ENCODE peak calls at places on chromosomes 13 and 19, in seven cellular contexts. H, A, P, X, Z, G and S are unnamed samples. For H3K27me3, the result is how much of the 10 kb centered on the place peaks cover.

GRCh38 chr19:45645631-45646344 is 6.6 kb upstream of the EML2 start:
- DNase-seq in H (peak), G (no peak), P (peak), X (peak), Z (peak), A (peak), S (no peak)

GRCh38 chr13:43874512-43875092 is 4.9 kb downstream of the CCDC122 start:
- DNase-seq in X (peak), Z (peak), A (peak), P (no peak), H (peak), G (no peak), S (no peak)

GRCh38 chr19:281992-282391 is 9.2 kb downstream of the PLPP2 start:
- DNase-seq in H (no peak), Z (no peak), A (no peak), G (no peak), P (no peak), X (no peak), S (no peak)

GRCh38 chr13:32426191-32426980 is 1.5 kb downstream of the N4BP2L1 start:
- DNase-seq in P (no peak), Z (peak), X (peak), G (no peak), H (no peak), A (no peak), S (no peak)

GRCh38 chr13:113638806-113639205 is 19.2 kb downstream of the ATP4B start:
- DNase-seq in A (no peak), P (no peak), H (no peak), Z (no peak), G (no peak), X (no peak), S (no peak)

GRCh38 chr19:38464421-38465082 is 31.1 kb downstream of the RYR1 start:
- DNase-seq in Z (peak), A (peak), X (no peak), H (no peak), P (peak), G (no peak), S (no peak)

GRCh38 chr13:31803327-31803726 is 64.0 kb downstream of the RXFP2 start:
- DNase-seq in X (no peak), P (no peak), H (no peak), G (no peak), Z (no peak), A (no peak), S (no peak)

GRCh38 chr19:48868196-48868886 is at the start of gene PLEKHA4:
- DNase-seq in P (peak), A (no peak), Z (no peak), G (no peak), X (peak), H (peak), S (no peak)

GRCh38 chr19:6045108-6045507 is 65.2 kb downstream of the RFX2 start:
- DNase-seq in P (no peak), Z (no peak), A (no peak), H (no peak), X (no peak), G (no peak), S (no peak)

GRCh38 chr13:102897371-102898138 is 51.7 kb downstream of the ERCC5 start:
- DNase-seq in X (no peak), G (no peak), P (no peak), H (no peak), A (no peak), Z (no peak), S (no peak)

GRCh38 chr19:19443902-19444693 is 38.6 kb downstream of the GATAD2A start:
- DNase-seq in P (no peak), A (no peak), G (no peak), X (no peak), H (no peak), Z (no peak), S (no peak)

GRCh38 chr13:60663788-60664187 is 266.8 kb downstream of the TDRD3 start:
- DNase-seq in A (no peak), X (no peak), G (no peak), P (no peak), Z (no peak), H (no peak), S (no peak)

GRCh38 chr19:43581467-43581866 is 5.9 kb downstream of the PINLYP start:
- DNase-seq in P (no peak), X (no peak), A (no peak), G (no peak), Z (no peak), H (no peak), S (no peak)

GRCh38 chr13:74406439-74406838 is 272.2 kb upstream of the KLF12 start:
- DNase-seq in A (no peak), G (no peak), P (no peak), X (no peak), H (no peak), Z (no peak), S (no peak)

GRCh38 chr19:6668696-6669095 is 1.3 kb downstream of the TNFSF14 start:
- DNase-seq in P (no peak), H (no peak), A (no peak), G (no peak), X (no peak), Z (no peak), S (no peak)

GRCh38 chr19:1423445-1424181 is 14.6 kb upstream of the RPS15 start:
- DNase-seq in P (no peak), G (no peak), X (no peak), H (no peak), A (no peak), Z (no peak), S (no peak)

GRCh38 chr13:90760639-90761038 is 586.8 kb upstream of the MIR17HG start:
- DNase-seq in Z (no peak), P (no peak), H (no peak), A (no peak), G (no peak), X (no peak), S (no peak)

GRCh38 chr19:13091400-13092161 is 11.1 kb downstream of the LYL1 start:
- DNase-seq in G (no peak), P (peak), A (peak), X (peak), Z (no peak), H (peak), S (no peak)

GRCh38 chr19:47260476-47260875 is 4.2 kb downstream of the CCDC9 start:
- DNase-seq in A (no peak), P (no peak), X (no peak), G (no peak), Z (no peak), H (no peak), S (no peak)

GRCh38 chr19:42010245-42011126 is 16.5 kb upstream of the ATP1A3 start:
- DNase-seq in H (peak), G (no peak), X (peak), Z (no peak), P (no peak), A (peak), S (no peak)

GRCh38 chr13:43965446-43965845 is 85.7 kb downstream of the LACC1 start:
- DNase-seq in P (no peak), G (no peak), X (no peak), Z (no peak), A (no peak), H (no peak), S (no peak)

GRCh38 chr13:51747438-51748434 is 56.2 kb downstream of the DHRS12 start:
- DNase-seq in P (no peak), G (no peak), X (no peak), H (no peak), Z (no peak), A (no peak), S (no peak)

GRCh38 chr13:104823071-104823470 is 1712.4 kb downstream of the EFNB2 start:
- DNase-seq in H (no peak), P (no peak), A (no peak), X (no peak), Z (no peak), G (no peak), S (no peak)

GRCh38 chr19:39623946-39624345 is 21.6 kb downstream of the LGALS13 start:
- DNase-seq in P (no peak), H (no peak), G (no peak), X (no peak), Z (no peak), A (peak), S (no peak)
- H3K27me3 ChIP-seq in P (under half), H (under half), G (under half), X (under half), Z (under half), A (under half), S (under half)

DNA sequence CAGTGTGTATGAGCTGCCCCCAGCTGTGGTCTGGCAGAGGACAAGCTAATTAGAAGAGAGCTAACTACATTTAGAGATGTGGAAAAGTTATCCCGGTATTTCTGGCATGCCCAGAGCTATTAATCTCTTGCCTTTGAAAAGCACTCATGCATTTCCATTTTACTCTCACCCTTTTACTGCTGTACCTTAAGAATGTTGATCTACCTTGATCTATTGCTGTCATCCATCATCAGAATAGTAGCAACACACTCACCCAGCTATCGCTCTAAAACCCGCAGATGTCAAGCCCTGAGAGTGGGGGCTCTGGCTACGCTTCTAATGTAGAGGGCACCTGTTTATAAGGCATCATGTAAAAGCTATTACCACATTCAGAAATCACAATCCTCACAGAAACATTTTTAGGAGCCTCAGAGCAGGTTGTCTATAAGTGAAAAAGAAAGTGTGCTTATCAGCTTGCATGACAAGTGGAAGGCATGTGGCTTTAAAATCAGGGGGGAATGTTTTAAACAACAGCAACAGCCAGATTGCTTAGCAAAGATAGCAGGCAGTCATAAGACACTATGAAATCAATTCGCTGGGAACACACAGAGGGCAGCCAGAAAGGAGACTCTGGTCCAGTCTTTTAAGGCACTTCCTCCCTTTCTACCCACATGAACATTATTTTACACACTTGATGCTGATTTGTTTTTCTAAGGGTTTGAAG is 224.2 kb upstream of the IRS2 start:
- DNase-seq in A (no peak), Z (no peak), H (peak), P (no peak), G (no peak), X (peak), S (no peak)
- H3K9ac ChIP-seq in A (no peak), Z (no peak), H (no peak), P (no peak), G (no peak), X (no peak), S (no peak)

GRCh38 chr13:77056382-77056781 is 29.4 kb upstream of the FBXL3 start:
- DNase-seq in A (peak), P (no peak), Z (no peak), H (no peak), G (no peak), X (no peak), S (no peak)
- H3K18ac ChIP-seq in A (no peak), P (no peak), Z (no peak), H (no peak), G (no peak), X (no peak), S (no peak)

GRCh38 chr13:112346173-112346898 is 29.8 kb upstream of the SPACA7 start:
- DNase-seq in A (peak), Z (no peak), X (no peak), P (peak), H (no peak), G (no peak), S (no peak)

GRCh38 chr13:112348642-112349345 is 27.4 kb upstream of the SPACA7 start:
- DNase-seq in A (no peak), X (no peak), H (no peak), P (no peak), G (no peak), Z (no peak), S (no peak)

GRCh38 chr13:112349681-112350080 is 26.5 kb upstream of the SPACA7 start:
- DNase-seq in Z (no peak), G (no peak), X (no peak), P (no peak), H (no peak), A (no peak), S (no peak)

GRCh38 chr13:112345826-112346172 is 30.4 kb upstream of the SPACA7 start:
- DNase-seq in A (no peak), P (no peak), X (no peak), G (no peak), Z (no peak), H (no peak), S (no peak)

GRCh38 chr13:112346899-112347229 is 29.3 kb upstream of the SPACA7 start:
- DNase-seq in G (peak), H (no peak), X (no peak), Z (no peak), A (peak), P (peak), S (no peak)
- H3K27me3 ChIP-seq in G (under half), H (under half), X (under half), Z (under half), A (under half), P (under half), S (under half)

DNA sequence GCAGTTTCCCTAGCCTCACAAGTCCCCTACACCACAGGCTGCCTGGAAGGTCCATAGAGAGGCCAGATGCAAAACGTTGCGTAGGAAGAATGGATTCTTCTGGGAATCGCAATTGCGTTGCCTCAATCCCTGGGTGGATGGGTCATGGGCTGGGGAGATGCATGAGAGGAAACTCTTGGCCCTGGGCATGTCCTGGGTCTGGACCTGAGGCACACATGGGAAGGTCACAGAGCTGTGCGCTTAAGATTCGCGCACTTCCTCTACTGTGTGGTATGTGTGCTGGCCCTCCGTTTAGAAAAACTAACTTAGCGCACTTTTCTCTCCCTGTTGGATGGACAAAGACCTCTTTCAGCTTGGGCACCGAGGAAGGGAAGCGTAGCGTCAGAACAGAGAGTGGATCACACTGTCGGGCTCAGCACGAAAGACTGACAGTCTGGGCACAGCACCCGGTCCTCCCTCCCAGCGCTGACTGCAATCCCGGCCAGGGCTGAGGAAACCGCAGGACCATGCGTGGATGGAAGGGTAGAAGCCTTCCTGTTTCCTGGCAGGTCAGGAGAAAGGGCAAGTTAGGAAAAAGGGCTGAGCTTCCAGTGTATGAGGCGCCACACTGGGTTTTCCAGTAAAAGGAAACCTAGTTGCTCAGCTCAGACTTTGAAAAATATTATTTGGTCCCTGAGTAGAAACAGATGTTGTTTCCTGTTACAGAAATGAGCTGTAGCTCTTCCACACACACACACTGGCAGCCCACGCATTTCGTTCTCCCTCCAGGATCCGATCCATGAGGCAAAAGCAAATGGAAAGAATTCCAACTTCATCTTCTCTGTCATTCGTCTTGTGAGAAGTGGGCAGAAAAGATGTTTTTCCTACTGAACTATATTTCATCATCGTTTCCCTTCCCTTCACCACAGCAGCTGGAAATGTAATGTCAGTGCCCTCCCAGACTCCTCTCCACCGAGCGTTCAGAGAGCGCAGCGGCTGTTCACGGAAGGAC is 86.0 kb downstream of the ING1 start:
- DNase-seq in A (no peak), X (peak), H (peak), Z (no peak), G (no peak), P (no peak), S (no peak)
- H3K9ac ChIP-seq in A (no peak), X (peak), H (peak), Z (peak), G (no peak), P (no peak), S (no peak)